ENCODE peak calls at places on chromosomes 1 and 21, in six cellular contexts. H is MM.1S, A is GM12878, X is WTC11, D is progenitor cell of endocrine pancreas, E is left lung. V is an unnamed sample.
A peak's percentile ranks its signal among the peaks of the same experiment; 100 is the strongest.

GRCh38 chr1:44985747-44986359 is 542 bp downstream of the EIF2B3 start:
- DNase-seq in H (no peak), A (no peak), X (no peak), D (no peak), E (no peak), V (no peak)

GRCh38 chr1:162997499-162998285 is 71.5 kb upstream of the RGS4 start:
- DNase-seq in H (no peak), A (no peak), X (no peak), D (no peak), E (no peak), V (no peak)

GRCh38 chr21:20882462-20883415 is 115.5 kb upstream of the NCAM2 start:
- DNase-seq in H (peak; percentile 44), A (no peak), X (peak; percentile 47), D (peak; percentile 19), E (no peak), V (peak; percentile 53)

GRCh38 chr1:65279092-65279448 is 30.3 kb upstream of the DNAJC6 start:
- DNase-seq in H (no peak), A (no peak), X (peak; percentile 18), D (no peak), E (no peak), V (peak; percentile 42)

GRCh38 chr1:57696041-57696440 is 272.2 kb upstream of the DAB1 start:
- DNase-seq in H (no peak), A (no peak), X (no peak), D (no peak), E (no peak), V (no peak)

GRCh38 chr1:248366609-248367008 is 5.1 kb downstream of the OR2T4 start:
- DNase-seq in H (peak; percentile 52), A (no peak), X (no peak), D (no peak), E (no peak), V (no peak)

GRCh38 chr1:52364235-52364839 is 1.7 kb downstream of the CC2D1B start:
- DNase-seq in H (no peak), A (no peak), X (no peak), D (no peak), E (no peak), V (no peak)

GRCh38 chr1:227225715-227226346 is 92.5 kb downstream of the CDC42BPA start:
- DNase-seq in H (no peak), A (no peak), X (no peak), D (no peak), E (no peak), V (no peak)

GRCh38 chr1:52725903-52726264 is 369 bp upstream of the ZYG11B start:
- DNase-seq in H (no peak), A (peak; percentile 24), X (no peak), D (no peak), E (no peak), V (no peak)

GRCh38 chr1:91165033-91165654 is 143.3 kb upstream of the ZNF644 start:
- DNase-seq in H (peak; percentile 59), A (peak; percentile 11), X (peak; percentile 95), D (peak; percentile 73), E (peak; percentile 69), V (peak; percentile 91)

GRCh38 chr1:244789731-244790130 is 45.7 kb upstream of the COX20 start:
- DNase-seq in H (no peak), A (no peak), X (no peak), D (no peak), E (no peak), V (no peak)

GRCh38 chr1:154330669-154331068 is 5.3 kb downstream of the ATP8B2 start:
- DNase-seq in H (peak; percentile 4), A (no peak), X (no peak), D (no peak), E (no peak), V (no peak)

GRCh38 chr1:154328318-154329151 is 3.2 kb downstream of the ATP8B2 start:
- DNase-seq in H (peak; percentile 93), A (no peak), X (peak; percentile 85), D (peak; percentile 63), E (peak; percentile 87), V (peak; percentile 73)

GRCh38 chr1:154329551-154330131 is 4.3 kb downstream of the ATP8B2 start:
- DNase-seq in H (peak; percentile 6), A (no peak), X (no peak), D (no peak), E (no peak), V (no peak)

GRCh38 chr1:154327466-154328317 is 2.4 kb downstream of the ATP8B2 start:
- DNase-seq in H (peak; percentile 98), A (no peak), X (no peak), D (no peak), E (no peak), V (peak; percentile 34)

DNA sequence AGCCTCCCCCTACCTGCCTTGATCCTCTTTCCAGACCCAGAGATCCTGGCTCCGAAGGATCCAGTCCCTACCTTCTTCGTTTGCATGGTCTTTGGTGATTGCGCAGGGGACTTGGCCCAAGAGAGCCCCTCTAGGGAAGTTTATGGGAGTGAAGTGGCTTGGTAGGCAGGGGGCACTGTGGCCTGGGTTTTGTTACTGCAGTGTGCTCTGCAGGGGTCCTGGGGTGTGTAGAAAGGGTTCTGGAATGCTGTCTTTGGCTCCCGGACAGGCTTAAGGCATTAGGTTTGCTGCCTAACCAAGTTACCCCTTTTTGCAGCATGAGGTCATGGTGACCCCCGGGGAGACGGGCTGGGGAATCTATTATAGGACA is 3.8 kb downstream of the ATP8B2 start:
- DNase-seq in H (no peak), A (no peak), X (peak; percentile 71), D (no peak), E (no peak), V (peak; percentile 26)
- TF ChIP-seq CTCF in H (peak; percentile 43), A (no peak), X (no peak), D (peak; percentile 43), E (no peak), V (no peak)

GRCh38 chr1:236133802-236134201 is 8.5 kb upstream of the GPR137B start:
- DNase-seq in H (no peak), A (no peak), X (no peak), D (no peak), E (no peak), V (no peak)

GRCh38 chr1:236141447-236142357 is 637 bp upstream of the GPR137B start:
- DNase-seq in H (no peak), A (no peak), X (peak; percentile 60), D (peak; percentile 20), E (no peak), V (peak; percentile 49)

GRCh38 chr1:236140705-236141446 is 1.5 kb upstream of the GPR137B start:
- DNase-seq in H (no peak), A (no peak), X (no peak), D (no peak), E (no peak), V (no peak)

GRCh38 chr1:236139495-236139894 is 2.8 kb upstream of the GPR137B start:
- DNase-seq in H (no peak), A (no peak), X (no peak), D (no peak), E (no peak), V (no peak)

GRCh38 chr1:236137285-236137852 is 5.0 kb upstream of the GPR137B start:
- DNase-seq in H (no peak), A (no peak), X (no peak), D (no peak), E (no peak), V (no peak)
- TF ChIP-seq CTCF in H (no peak), A (peak; percentile 29), X (no peak), D (no peak), E (no peak), V (no peak)

GRCh38 chr1:43639990-43640794 is 9.8 kb upstream of the KDM4A start:
- DNase-seq in H (no peak), A (no peak), X (no peak), D (peak; percentile 28), E (no peak), V (no peak)
- TF ChIP-seq CTCF in H (no peak), A (no peak), X (no peak), D (peak; percentile 39), E (no peak), V (no peak)

DNA sequence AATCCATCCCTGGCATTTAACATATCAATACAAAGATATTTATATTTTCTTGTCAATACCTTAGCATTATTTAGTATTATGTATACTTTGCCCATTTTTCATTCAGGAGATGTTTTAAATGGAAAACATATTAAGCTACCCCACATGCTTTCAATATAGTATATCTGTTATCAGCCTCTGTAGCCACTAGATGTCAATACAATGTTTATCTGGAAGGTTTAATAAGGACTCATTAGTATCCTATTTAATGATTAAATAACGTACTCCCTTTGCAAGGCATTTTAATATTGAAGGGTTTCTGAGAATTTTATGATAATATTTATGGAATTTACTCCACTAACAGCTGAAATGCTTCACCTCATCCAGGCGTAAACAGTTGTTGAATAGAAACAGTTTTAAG is 329.5 kb upstream of the ADGRL2 start:
- DNase-seq in H (no peak), A (no peak), X (no peak), D (no peak), E (no peak), V (no peak)
- TF ChIP-seq CTCF in H (no peak), A (no peak), X (no peak), D (no peak), E (no peak), V (no peak)

DNA sequence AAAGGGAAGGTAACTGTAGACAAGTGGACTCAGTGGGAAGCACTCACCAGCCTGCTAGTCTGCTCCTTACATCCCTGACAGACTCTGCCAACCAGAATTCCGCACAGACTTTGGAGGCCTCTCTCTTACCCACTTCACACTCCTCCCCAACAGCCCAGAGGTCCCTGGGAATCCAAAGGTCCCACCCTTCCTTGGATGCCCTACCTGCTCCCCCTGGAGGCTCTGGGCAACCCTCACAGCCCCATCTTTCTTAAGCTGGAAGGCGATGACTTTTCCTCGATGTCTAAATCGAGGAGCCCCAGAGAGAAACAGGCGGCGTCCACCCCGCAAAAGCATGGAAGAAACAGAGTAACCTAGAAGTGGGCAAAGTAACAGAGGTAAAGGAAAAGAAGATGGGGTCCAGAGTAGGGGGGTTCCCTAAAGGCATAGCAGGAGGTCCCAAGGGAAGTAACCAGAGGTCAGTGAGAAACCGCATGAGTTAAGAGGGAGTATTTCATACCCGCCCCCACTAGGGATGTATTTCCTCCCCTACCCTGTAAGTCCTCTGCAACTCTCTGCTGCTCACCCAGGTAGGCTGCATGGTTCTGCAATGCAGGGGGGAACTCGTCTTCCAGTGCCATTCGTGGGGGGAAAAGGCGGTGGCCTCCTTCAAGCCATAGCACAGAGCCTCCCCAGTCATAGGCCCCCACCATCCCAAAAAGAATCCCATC is 8.4 kb downstream of the ITGA10 start:
- DNase-seq in H (no peak), A (no peak), X (peak; percentile 37), D (no peak), E (no peak), V (no peak)
- TF ChIP-seq CTCF in H (peak; percentile 4), A (no peak), X (no peak), D (no peak), E (no peak), V (no peak)

V was measured in endothelial cell.